ENCODE peak calls at places on chromosomes 7 and 10, in six cellular contexts. K is HEK293T, F is endothelial cell of umbilical vein, J is NCI-H187, C is GM12865, R is ovary. E is an unnamed sample.

GRCh38 chr7:141562972-141563371 is 11.8 kb downstream of the AGK start:
- DNase-seq in J (no peak), R (no peak), K (no peak), C (no peak), F (no peak), E (no peak)

GRCh38 chr10:72098301-72099053 is 10.1 kb upstream of the SPOCK2 start:
- DNase-seq in J (no peak), K (no peak), C (no peak), R (no peak), F (no peak), E (peak)

GRCh38 chr10:48498940-48499510 is 105.8 kb downstream of the ARHGAP22 start:
- DNase-seq in R (no peak), K (no peak), C (no peak), F (no peak), J (no peak), E (peak)

GRCh38 chr7:120583835-120584586 is 273.9 kb downstream of the TSPAN12 start:
- DNase-seq in J (no peak), F (peak), C (no peak), K (no peak), R (no peak), E (no peak)

GRCh38 chr7:27130540-27131389 is at the start of gene HOXA4:
- DNase-seq in K (peak), J (peak), R (peak), C (no peak), F (peak), E (peak)

GRCh38 chr10:21976739-21977138 is 26.8 kb downstream of the DNAJC1 start:
- DNase-seq in F (no peak), R (no peak), C (no peak), K (no peak), J (no peak), E (no peak)

GRCh38 chr7:24466109-24466768 is 107.0 kb upstream of the PALS2 start:
- DNase-seq in R (no peak), J (no peak), C (no peak), K (no peak), F (no peak), E (no peak)

GRCh38 chr7:26513948-26514347 is 222.3 kb downstream of the SNX10 start:
- DNase-seq in C (no peak), R (no peak), J (no peak), K (no peak), F (no peak), E (no peak)